ENCODE peak calls at places on chromosomes 13 and 19, in ten cellular contexts. One of them, this sample, is unnamed.

GRCh38 chr13:49935171-49936084 is 712 bp downstream of the SPRYD7 start:
- DNase-seq in GM23338: peak
- DNase-seq in fibroblast of lung: peak
- DNase-seq in thyroid gland: peak
- DNase-seq in bronchial epithelial cell: peak
- DNase-seq in heart right ventricle: peak
- DNase-seq in mesendoderm: peak
- DNase-seq in cardiac muscle cell: peak
- DNase-seq in heart left ventricle: peak
- DNase-seq in sigmoid colon: peak
- DNase-seq in this sample: peak

GRCh38 chr19:48496959-48497727 is 14.5 kb downstream of the LMTK3 start:
- DNase-seq in cardiac muscle cell: no peak
- DNase-seq in GM23338: peak
- DNase-seq in mesendoderm: no peak
- DNase-seq in heart right ventricle: no peak
- DNase-seq in fibroblast of lung: no peak
- DNase-seq in heart left ventricle: no peak
- DNase-seq in sigmoid colon: no peak
- DNase-seq in thyroid gland: no peak
- DNase-seq in bronchial epithelial cell: no peak
- DNase-seq in this sample: no peak

GRCh38 chr13:74026753-74027152 is 107.5 kb downstream of the KLF12 start:
- DNase-seq in bronchial epithelial cell: peak
- DNase-seq in heart right ventricle: no peak
- DNase-seq in GM23338: peak
- DNase-seq in mesendoderm: peak
- DNase-seq in thyroid gland: no peak
- DNase-seq in fibroblast of lung: peak
- DNase-seq in cardiac muscle cell: peak
- DNase-seq in sigmoid colon: no peak
- DNase-seq in heart left ventricle: no peak
- DNase-seq in this sample: peak

GRCh38 chr13:70889163-70889562 is 780.9 kb upstream of the KLHL1 start:
- DNase-seq in fibroblast of lung: no peak
- DNase-seq in GM23338: no peak
- DNase-seq in bronchial epithelial cell: no peak
- DNase-seq in heart right ventricle: no peak
- DNase-seq in sigmoid colon: no peak
- DNase-seq in heart left ventricle: no peak
- DNase-seq in cardiac muscle cell: no peak
- DNase-seq in mesendoderm: no peak
- DNase-seq in thyroid gland: no peak
- DNase-seq in this sample: no peak

GRCh38 chr19:9323557-9323918 is 441 bp upstream of the ZNF559 start:
- DNase-seq in mesendoderm: peak
- DNase-seq in thyroid gland: peak
- DNase-seq in bronchial epithelial cell: peak
- DNase-seq in cardiac muscle cell: peak
- DNase-seq in heart left ventricle: peak
- DNase-seq in sigmoid colon: peak
- DNase-seq in GM23338: peak
- DNase-seq in fibroblast of lung: peak
- DNase-seq in heart right ventricle: peak
- DNase-seq in this sample: peak

GRCh38 chr19:5691205-5691929 is 1.3 kb downstream of the RPL36 start:
- DNase-seq in GM23338: peak
- DNase-seq in bronchial epithelial cell: peak
- DNase-seq in heart right ventricle: peak
- DNase-seq in cardiac muscle cell: peak
- DNase-seq in mesendoderm: no peak
- DNase-seq in sigmoid colon: peak
- DNase-seq in thyroid gland: peak
- DNase-seq in heart left ventricle: peak
- DNase-seq in fibroblast of lung: peak
- DNase-seq in this sample: peak

GRCh38 chr19:48608798-48609263 is 2.3 kb downstream of the SPACA4 start:
- DNase-seq in sigmoid colon: no peak
- DNase-seq in fibroblast of lung: peak
- DNase-seq in mesendoderm: peak
- DNase-seq in thyroid gland: no peak
- DNase-seq in cardiac muscle cell: peak
- DNase-seq in GM23338: peak
- DNase-seq in heart right ventricle: no peak
- DNase-seq in heart left ventricle: no peak
- DNase-seq in bronchial epithelial cell: peak
- DNase-seq in this sample: peak

GRCh38 chr13:114067886-114068722 is 64.3 kb downstream of the RASA3 start:
- DNase-seq in heart left ventricle: no peak
- DNase-seq in cardiac muscle cell: no peak
- DNase-seq in bronchial epithelial cell: no peak
- DNase-seq in heart right ventricle: no peak
- DNase-seq in thyroid gland: no peak
- DNase-seq in GM23338: no peak
- DNase-seq in sigmoid colon: peak
- DNase-seq in mesendoderm: no peak
- DNase-seq in fibroblast of lung: no peak
- DNase-seq in this sample: no peak

GRCh38 chr19:30363073-30363472 is 9.1 kb upstream of the ZNF536 start:
- DNase-seq in sigmoid colon: no peak
- DNase-seq in bronchial epithelial cell: no peak
- DNase-seq in heart left ventricle: no peak
- DNase-seq in cardiac muscle cell: no peak
- DNase-seq in mesendoderm: no peak
- DNase-seq in thyroid gland: no peak
- DNase-seq in heart right ventricle: no peak
- DNase-seq in fibroblast of lung: no peak
- DNase-seq in GM23338: no peak
- DNase-seq in this sample: no peak

GRCh38 chr19:55647732-55648656 is at the start of gene CCDC106:
- DNase-seq in GM23338: peak
- DNase-seq in fibroblast of lung: peak
- DNase-seq in mesendoderm: peak
- DNase-seq in thyroid gland: peak
- DNase-seq in bronchial epithelial cell: no peak
- DNase-seq in sigmoid colon: peak
- DNase-seq in heart right ventricle: peak
- DNase-seq in cardiac muscle cell: peak
- DNase-seq in heart left ventricle: peak
- DNase-seq in this sample: peak

GRCh38 chr19:48795855-48796142 is 15.0 kb downstream of the BCAT2 start:
- DNase-seq in heart right ventricle: peak
- DNase-seq in mesendoderm: no peak
- DNase-seq in sigmoid colon: peak
- DNase-seq in cardiac muscle cell: no peak
- DNase-seq in fibroblast of lung: no peak
- DNase-seq in heart left ventricle: peak
- DNase-seq in thyroid gland: no peak
- DNase-seq in bronchial epithelial cell: no peak
- DNase-seq in GM23338: no peak
- DNase-seq in this sample: no peak

GRCh38 chr19:4713384-4713951 is 10.2 kb downstream of the DPP9 start:
- DNase-seq in thyroid gland: no peak
- DNase-seq in heart left ventricle: peak
- DNase-seq in GM23338: no peak
- DNase-seq in heart right ventricle: peak
- DNase-seq in cardiac muscle cell: peak
- DNase-seq in bronchial epithelial cell: peak
- DNase-seq in fibroblast of lung: peak
- DNase-seq in mesendoderm: no peak
- DNase-seq in sigmoid colon: peak
- DNase-seq in this sample: peak

GRCh38 chr19:13055213-13056051 is 47.2 kb downstream of the LYL1 start:
- DNase-seq in heart left ventricle: peak
- DNase-seq in thyroid gland: peak
- DNase-seq in bronchial epithelial cell: no peak
- DNase-seq in cardiac muscle cell: peak
- DNase-seq in heart right ventricle: peak
- DNase-seq in sigmoid colon: peak
- DNase-seq in GM23338: peak
- DNase-seq in mesendoderm: peak
- DNase-seq in fibroblast of lung: peak
- DNase-seq in this sample: peak

GRCh38 chr13:110116072-110116487 is 190.9 kb downstream of the COL4A1 start:
- DNase-seq in fibroblast of lung: no peak
- DNase-seq in mesendoderm: peak
- DNase-seq in bronchial epithelial cell: peak
- DNase-seq in heart left ventricle: peak
- DNase-seq in heart right ventricle: no peak
- DNase-seq in GM23338: peak
- DNase-seq in cardiac muscle cell: peak
- DNase-seq in sigmoid colon: peak
- DNase-seq in thyroid gland: peak
- DNase-seq in this sample: peak

GRCh38 chr13:23844132-23844531 is 45.1 kb downstream of the MIPEP start:
- DNase-seq in sigmoid colon: no peak
- DNase-seq in GM23338: no peak
- DNase-seq in heart left ventricle: no peak
- DNase-seq in thyroid gland: no peak
- DNase-seq in fibroblast of lung: no peak
- DNase-seq in mesendoderm: no peak
- DNase-seq in cardiac muscle cell: no peak
- DNase-seq in bronchial epithelial cell: no peak
- DNase-seq in heart right ventricle: no peak
- DNase-seq in this sample: no peak

GRCh38 chr19:16467581-16467980 is 4.2 kb downstream of the EPS15L1 start:
- DNase-seq in fibroblast of lung: no peak
- DNase-seq in bronchial epithelial cell: no peak
- DNase-seq in heart right ventricle: peak
- DNase-seq in thyroid gland: peak
- DNase-seq in sigmoid colon: no peak
- DNase-seq in mesendoderm: no peak
- DNase-seq in GM23338: no peak
- DNase-seq in cardiac muscle cell: no peak
- DNase-seq in heart left ventricle: peak
- DNase-seq in this sample: no peak

GRCh38 chr19:16463991-16464575 is 7.7 kb downstream of the EPS15L1 start:
- DNase-seq in sigmoid colon: no peak
- DNase-seq in heart left ventricle: no peak
- DNase-seq in thyroid gland: no peak
- DNase-seq in mesendoderm: peak
- DNase-seq in heart right ventricle: no peak
- DNase-seq in GM23338: no peak
- DNase-seq in fibroblast of lung: peak
- DNase-seq in bronchial epithelial cell: no peak
- DNase-seq in cardiac muscle cell: peak
- DNase-seq in this sample: peak

GRCh38 chr19:16462757-16463250 is 9.0 kb downstream of the EPS15L1 start:
- DNase-seq in thyroid gland: no peak
- DNase-seq in GM23338: no peak
- DNase-seq in fibroblast of lung: peak
- DNase-seq in sigmoid colon: no peak
- DNase-seq in mesendoderm: no peak
- DNase-seq in cardiac muscle cell: no peak
- DNase-seq in heart left ventricle: no peak
- DNase-seq in bronchial epithelial cell: peak
- DNase-seq in heart right ventricle: no peak
- DNase-seq in this sample: no peak

GRCh38 chr19:16463341-16463990 is 8.3 kb downstream of the EPS15L1 start:
- DNase-seq in heart right ventricle: no peak
- DNase-seq in heart left ventricle: no peak
- DNase-seq in thyroid gland: no peak
- DNase-seq in cardiac muscle cell: no peak
- DNase-seq in bronchial epithelial cell: no peak
- DNase-seq in GM23338: no peak
- DNase-seq in mesendoderm: no peak
- DNase-seq in sigmoid colon: no peak
- DNase-seq in fibroblast of lung: no peak
- DNase-seq in this sample: no peak

GRCh38 chr19:16465239-16465638 is 6.5 kb downstream of the EPS15L1 start:
- DNase-seq in fibroblast of lung: no peak
- DNase-seq in mesendoderm: no peak
- DNase-seq in GM23338: no peak
- DNase-seq in thyroid gland: no peak
- DNase-seq in cardiac muscle cell: no peak
- DNase-seq in sigmoid colon: no peak
- DNase-seq in heart right ventricle: no peak
- DNase-seq in bronchial epithelial cell: no peak
- DNase-seq in heart left ventricle: no peak
- DNase-seq in this sample: no peak
- H3K4me3 ChIP-seq in fibroblast of lung: no peak
- H3K4me3 ChIP-seq in mesendoderm: no peak
- H3K4me3 ChIP-seq in GM23338: no peak
- H3K4me3 ChIP-seq in thyroid gland: no peak
- H3K4me3 ChIP-seq in cardiac muscle cell: no peak
- H3K4me3 ChIP-seq in sigmoid colon: no peak
- H3K4me3 ChIP-seq in heart right ventricle: no peak
- H3K4me3 ChIP-seq in bronchial epithelial cell: no peak
- H3K4me3 ChIP-seq in heart left ventricle: no peak
- H3K4me3 ChIP-seq in this sample: no peak

DNA sequence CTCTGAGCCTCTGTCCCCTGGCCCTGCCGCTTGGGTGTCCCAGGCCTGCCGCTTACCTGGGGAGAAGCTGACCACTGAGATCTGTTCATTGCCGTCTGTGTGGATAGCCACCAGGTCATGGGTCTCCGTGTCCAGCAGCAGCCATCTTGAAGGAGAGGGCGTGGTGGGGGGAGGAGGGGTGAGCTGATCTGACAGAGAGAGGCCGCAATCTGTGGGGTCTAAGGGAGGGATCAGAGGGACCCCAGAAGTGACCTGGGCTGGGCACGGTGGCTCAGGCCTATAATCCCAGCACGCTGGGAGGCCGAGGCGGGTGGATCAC is 14.7 kb upstream of the GPR4 start:
- DNase-seq in heart right ventricle: no peak
- DNase-seq in sigmoid colon: no peak
- DNase-seq in mesendoderm: no peak
- DNase-seq in fibroblast of lung: no peak
- DNase-seq in GM23338: peak
- DNase-seq in heart left ventricle: no peak
- DNase-seq in thyroid gland: no peak
- DNase-seq in cardiac muscle cell: no peak
- DNase-seq in bronchial epithelial cell: no peak
- DNase-seq in this sample: no peak
- H3K4me3 ChIP-seq in heart right ventricle: no peak
- H3K4me3 ChIP-seq in sigmoid colon: no peak
- H3K4me3 ChIP-seq in mesendoderm: peak
- H3K4me3 ChIP-seq in fibroblast of lung: no peak
- H3K4me3 ChIP-seq in GM23338: peak
- H3K4me3 ChIP-seq in heart left ventricle: no peak
- H3K4me3 ChIP-seq in thyroid gland: no peak
- H3K4me3 ChIP-seq in cardiac muscle cell: peak
- H3K4me3 ChIP-seq in bronchial epithelial cell: no peak
- H3K4me3 ChIP-seq in this sample: no peak

GRCh38 chr19:19223060-19223459 is 11.3 kb downstream of the NCAN start:
- DNase-seq in mesendoderm: no peak
- DNase-seq in GM23338: no peak
- DNase-seq in heart left ventricle: no peak
- DNase-seq in heart right ventricle: no peak
- DNase-seq in sigmoid colon: no peak
- DNase-seq in cardiac muscle cell: no peak
- DNase-seq in thyroid gland: no peak
- DNase-seq in bronchial epithelial cell: no peak
- DNase-seq in fibroblast of lung: no peak
- DNase-seq in this sample: no peak
- H3K4me3 ChIP-seq in mesendoderm: no peak
- H3K4me3 ChIP-seq in GM23338: no peak
- H3K4me3 ChIP-seq in heart left ventricle: no peak
- H3K4me3 ChIP-seq in heart right ventricle: no peak
- H3K4me3 ChIP-seq in sigmoid colon: no peak
- H3K4me3 ChIP-seq in cardiac muscle cell: no peak
- H3K4me3 ChIP-seq in thyroid gland: no peak
- H3K4me3 ChIP-seq in bronchial epithelial cell: no peak
- H3K4me3 ChIP-seq in fibroblast of lung: no peak
- H3K4me3 ChIP-seq in this sample: no peak

GRCh38 chr13:30112602-30113435 is 194.5 kb downstream of the KATNAL1 start:
- DNase-seq in mesendoderm: peak
- DNase-seq in bronchial epithelial cell: peak
- DNase-seq in heart right ventricle: peak
- DNase-seq in sigmoid colon: peak
- DNase-seq in fibroblast of lung: peak
- DNase-seq in thyroid gland: peak
- DNase-seq in GM23338: peak
- DNase-seq in heart left ventricle: peak
- DNase-seq in cardiac muscle cell: peak
- DNase-seq in this sample: peak
- H3K4me3 ChIP-seq in mesendoderm: no peak
- H3K4me3 ChIP-seq in bronchial epithelial cell: no peak
- H3K4me3 ChIP-seq in heart right ventricle: peak
- H3K4me3 ChIP-seq in sigmoid colon: no peak
- H3K4me3 ChIP-seq in fibroblast of lung: no peak
- H3K4me3 ChIP-seq in thyroid gland: no peak
- H3K4me3 ChIP-seq in GM23338: no peak
- H3K4me3 ChIP-seq in heart left ventricle: no peak
- H3K4me3 ChIP-seq in cardiac muscle cell: no peak
- H3K4me3 ChIP-seq in this sample: no peak